ENCODE peak calls at places on chromosomes 1 and 21, in seven cellular contexts. B, I, A, M, F, K and J are unnamed samples.

GRCh38 chr1:212310383-212310782 is 25.2 kb downstream of the PPP2R5A start:
- DNase-seq in M (no peak), F (no peak), A (no peak), B (no peak), I (no peak), K (no peak), J (no peak)

GRCh38 chr1:232880354-232880753 is 70.1 kb upstream of the NTPCR start:
- DNase-seq in I (peak), A (peak), K (no peak), F (no peak), B (peak), M (peak), J (no peak)

GRCh38 chr1:223341111-223341510 is 22.9 kb downstream of the SUSD4 start:
- DNase-seq in K (no peak), B (peak), A (no peak), F (no peak), I (peak), M (peak), J (no peak)

GRCh38 chr1:201899683-201900429 is 11.2 kb downstream of the SHISA4 start:
- DNase-seq in F (no peak), K (no peak), I (no peak), M (no peak), B (no peak), A (no peak), J (no peak)

GRCh38 chr1:26844389-26844788 is 17.9 kb downstream of the ZDHHC18 start:
- DNase-seq in I (no peak), K (no peak), F (no peak), B (no peak), A (no peak), M (no peak), J (no peak)

GRCh38 chr1:6397844-6398243 is 4.3 kb upstream of the ACOT7 start:
- DNase-seq in K (no peak), F (no peak), B (no peak), A (no peak), M (no peak), I (no peak), J (no peak)

GRCh38 chr1:12754738-12755137 is 8.7 kb downstream of the CFAP107 start:
- DNase-seq in I (no peak), A (no peak), K (no peak), F (no peak), B (no peak), M (no peak), J (no peak)

GRCh38 chr1:162976628-162977027 is 92.5 kb upstream of the RGS4 start:
- DNase-seq in K (no peak), A (no peak), I (no peak), F (peak), B (no peak), M (peak), J (no peak)

GRCh38 chr1:31573261-31573660 is 3.1 kb upstream of the TINAGL1 start:
- DNase-seq in A (no peak), I (no peak), F (no peak), B (no peak), K (no peak), M (no peak), J (no peak)

GRCh38 chr1:224502459-224503160 is 68.0 kb upstream of the WDR26 start:
- DNase-seq in M (peak), K (no peak), B (no peak), A (no peak), I (no peak), F (peak), J (no peak)

GRCh38 chr1:65027699-65028358 is 61.5 kb upstream of the JAK1 start:
- DNase-seq in I (no peak), M (peak), F (peak), B (no peak), A (no peak), K (no peak), J (no peak)

GRCh38 chr1:3383679-3384078 is 70.8 kb upstream of the ARHGEF16 start:
- DNase-seq in K (no peak), M (no peak), A (no peak), I (no peak), B (no peak), F (no peak), J (no peak)

GRCh38 chr1:194028002-194028401 is 841.6 kb upstream of the B3GALT2 start:
- DNase-seq in I (no peak), K (no peak), A (no peak), F (no peak), M (peak), B (no peak), J (no peak)

GRCh38 chr1:38029725-38030511 is 16.7 kb downstream of the POU3F1 start:
- DNase-seq in M (peak), F (peak), I (peak), A (peak), K (no peak), B (no peak), J (no peak)

GRCh38 chr1:34831721-34832246 is 27.8 kb downstream of the SMIM12 start:
- DNase-seq in K (no peak), B (no peak), I (no peak), M (no peak), F (no peak), A (no peak), J (no peak)

GRCh38 chr1:226589008-226589733 is 40.6 kb downstream of the STUM start:
- DNase-seq in I (no peak), M (no peak), A (no peak), F (no peak), K (no peak), B (no peak), J (no peak)

GRCh38 chr1:17359031-17359430 is 13.0 kb upstream of the PADI6 start:
- DNase-seq in F (no peak), M (no peak), K (no peak), I (no peak), B (no peak), A (no peak), J (no peak)

GRCh38 chr1:48003741-48004503 is 6.7 kb upstream of the TRABD2B start:
- DNase-seq in I (no peak), K (no peak), F (peak), B (no peak), M (no peak), A (no peak), J (no peak)

GRCh38 chr1:167491586-167492408 is 26.5 kb downstream of the CD247 start:
- DNase-seq in M (no peak), I (no peak), B (no peak), K (no peak), F (no peak), A (no peak), J (peak)

GRCh38 chr1:114540202-114540601 is 29.2 kb upstream of the TRIM33 start:
- DNase-seq in I (no peak), K (no peak), F (no peak), A (no peak), B (no peak), M (no peak), J (no peak)

GRCh38 chr1:151720190-151720953 is 950 bp upstream of the RIIAD1 start:
- DNase-seq in F (no peak), K (no peak), I (peak), B (peak), A (peak), M (no peak), J (no peak)

GRCh38 chr1:22218618-22219250 is 75.8 kb upstream of the WNT4 start:
- DNase-seq in K (no peak), A (no peak), M (no peak), F (no peak), B (no peak), I (no peak), J (no peak)

GRCh38 chr1:208461680-208462079 is 217.5 kb upstream of the PLXNA2 start:
- DNase-seq in K (no peak), B (no peak), A (no peak), F (no peak), I (no peak), M (peak), J (no peak)

GRCh38 chr1:30321996-30322858 is 401.2 kb downstream of the MATN1 start:
- DNase-seq in A (no peak), M (no peak), K (no peak), B (no peak), F (no peak), I (no peak), J (no peak)

GRCh38 chr1:168833352-168833751 is 104.3 kb upstream of the DPT start:
- DNase-seq in M (no peak), B (no peak), K (no peak), I (no peak), F (no peak), A (no peak), J (no peak)

GRCh38 chr1:42089246-42089645 is 64.0 kb upstream of the GUCA2B start:
- DNase-seq in I (no peak), F (no peak), B (no peak), M (no peak), K (no peak), A (no peak), J (no peak)

GRCh38 chr1:199684686-199685273 is 342.7 kb upstream of the NR5A2 start:
- DNase-seq in F (peak), B (peak), K (no peak), A (peak), M (peak), I (peak), J (no peak)

GRCh38 chr21:41929248-41929647 is 24.6 kb downstream of the C2CD2 start:
- DNase-seq in I (no peak), A (no peak), B (no peak), M (no peak), K (no peak), F (no peak), J (no peak)

GRCh38 chr21:41483415-41483814 is 24.5 kb downstream of the TMPRSS2 start:
- DNase-seq in F (no peak), B (no peak), A (no peak), K (no peak), M (no peak), I (no peak), J (no peak)

GRCh38 chr1:23098463-23099170 is 70.0 kb downstream of the LUZP1 start:
- DNase-seq in M (peak), B (peak), A (peak), K (peak), I (peak), F (peak), J (peak)